ENCODE peak calls at places on chromosomes 13 and 19, in nine cellular contexts. V is ovary; F is AG09319; X is osteoblast; B is thoracic aorta; I is SK-N-SH; R is hepatocyte; Z is CD4-positive, alpha-beta T cell; W is upper lobe of right lung. L is an unnamed sample.

GRCh38 chr19:56969726-56970125 is 129.2 kb upstream of the PEG3 start:
- DNase-seq in V (peak), F (no peak), X (no peak), B (no peak), I (no peak), R (no peak), Z (no peak), W (no peak), L (no peak)

GRCh38 chr13:33388254-33388998 is 102.9 kb upstream of the STARD13 start:
- DNase-seq in V (no peak), F (no peak), X (no peak), B (no peak), I (no peak), R (peak), Z (no peak), W (no peak), L (peak)

GRCh38 chr13:45362939-45363338 is 22.0 kb upstream of the TPT1 start:
- DNase-seq in V (no peak), F (no peak), X (no peak), B (no peak), I (no peak), R (no peak), Z (no peak), W (no peak), L (no peak)

GRCh38 chr19:1451916-1452801 is 2.2 kb downstream of the APC2 start:
- DNase-seq in V (no peak), F (no peak), X (no peak), B (no peak), I (peak), R (no peak), Z (no peak), W (no peak), L (no peak)

GRCh38 chr19:19305696-19306095 is 14.6 kb downstream of the SUGP1 start:
- DNase-seq in V (no peak), F (no peak), X (peak), B (no peak), I (no peak), R (no peak), Z (no peak), W (no peak), L (no peak)

GRCh38 chr19:34173145-34173956 is 1.0 kb downstream of the LSM14A start:
- DNase-seq in V (peak), F (no peak), X (peak), B (no peak), I (peak), R (peak), Z (no peak), W (no peak), L (peak)

GRCh38 chr13:99063178-99063577 is 85.3 kb upstream of the DOCK9 start:
- DNase-seq in V (no peak), F (no peak), X (no peak), B (no peak), I (no peak), R (no peak), Z (no peak), W (no peak), L (no peak)

GRCh38 chr13:67880916-67881315 is 650.8 kb upstream of the PCDH9 start:
- DNase-seq in V (no peak), F (no peak), X (no peak), B (no peak), I (no peak), R (no peak), Z (no peak), W (no peak), L (peak)

GRCh38 chr19:51904331-51905165 is at the start of gene ZNF649:
- DNase-seq in V (peak), F (peak), X (peak), B (peak), I (peak), R (peak), Z (peak), W (peak), L (peak)

GRCh38 chr19:41161903-41162302 is 31.1 kb upstream of the CYP2S1 start:
- DNase-seq in V (no peak), F (no peak), X (no peak), B (no peak), I (no peak), R (no peak), Z (no peak), W (no peak), L (no peak)
- TF ChIP-seq CTCF in V (no peak), F (no peak), X (no peak), B (no peak), I (peak), R (no peak), Z (no peak), W (no peak), L (peak)

GRCh38 chr13:107301724-107302374 is 733.9 kb upstream of the ARGLU1 start:
- DNase-seq in V (no peak), F (no peak), X (no peak), B (no peak), I (no peak), R (no peak), Z (no peak), W (no peak), L (peak)
- TF ChIP-seq CTCF in V (no peak), F (no peak), X (no peak), B (no peak), I (peak), R (no peak), Z (no peak), W (no peak), L (no peak)

GRCh38 chr13:110637275-110637674 is 21.9 kb downstream of the NAXD start:
- DNase-seq in V (no peak), F (no peak), X (no peak), B (no peak), I (no peak), R (no peak), Z (no peak), W (no peak), L (no peak)

GRCh38 chr13:110638814-110639806 is 23.8 kb downstream of the NAXD start:
- DNase-seq in V (no peak), F (no peak), X (no peak), B (no peak), I (peak), R (no peak), Z (no peak), W (no peak), L (no peak)

GRCh38 chr13:110637747-110638146 is 22.4 kb downstream of the NAXD start:
- DNase-seq in V (no peak), F (no peak), X (no peak), B (no peak), I (peak), R (no peak), Z (no peak), W (no peak), L (no peak)

GRCh38 chr13:110636701-110637201 is 21.4 kb downstream of the NAXD start:
- DNase-seq in V (no peak), F (no peak), X (peak), B (no peak), I (no peak), R (no peak), Z (no peak), W (no peak), L (no peak)

DNA sequence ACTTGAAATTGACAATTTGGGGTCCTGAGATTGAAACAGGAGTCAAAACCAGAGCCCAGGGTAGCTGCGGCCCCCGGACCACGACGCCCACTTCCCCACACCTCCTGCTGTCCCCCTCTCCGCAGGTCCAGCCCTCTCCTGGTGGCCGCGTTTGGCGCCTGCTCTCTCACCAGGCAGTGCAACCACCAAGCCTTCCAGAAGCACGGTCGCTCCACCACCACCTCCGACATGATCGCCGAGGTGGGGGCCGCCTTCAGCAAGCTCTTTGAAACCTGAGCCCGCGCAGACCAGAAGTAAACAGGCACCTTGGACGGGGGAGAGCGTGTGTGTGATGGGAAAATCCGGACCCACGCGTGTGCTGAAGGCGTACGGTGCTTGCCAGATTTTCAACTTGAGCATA is 22.9 kb downstream of the NAXD start:
- DNase-seq in V (no peak), F (no peak), X (no peak), B (no peak), I (no peak), R (no peak), Z (no peak), W (no peak), L (no peak)
- TF ChIP-seq CTCF in V (no peak), F (no peak), X (no peak), B (no peak), I (no peak), R (no peak), Z (no peak), W (no peak), L (no peak)

DNA sequence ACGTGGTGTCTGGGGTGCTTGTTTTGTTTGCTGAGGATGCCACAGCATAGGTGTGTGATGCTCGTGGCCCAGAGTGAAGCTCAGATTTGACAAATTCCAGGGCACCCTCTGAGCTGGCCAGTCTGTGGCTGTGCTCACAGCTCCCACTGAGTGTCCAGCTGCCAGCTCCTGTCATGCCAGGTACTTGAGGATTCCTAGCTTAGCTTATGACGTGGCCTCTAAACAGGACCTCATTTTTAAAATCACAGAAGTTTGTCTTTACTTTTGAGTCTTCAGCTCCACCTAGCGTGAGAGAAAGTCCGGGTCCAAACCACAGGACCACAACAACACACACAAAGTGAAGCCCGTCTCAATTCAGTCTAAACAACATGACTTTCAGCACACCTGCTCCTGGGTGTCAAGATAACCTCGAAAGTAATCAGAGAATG is 117.3 kb downstream of the RAB20 start:
- DNase-seq in V (no peak), F (no peak), X (peak), B (no peak), I (no peak), R (no peak), Z (no peak), W (no peak), L (peak)
- TF ChIP-seq CTCF in V (peak), F (peak), X (peak), B (no peak), I (no peak), R (no peak), Z (no peak), W (peak), L (peak)

DNA sequence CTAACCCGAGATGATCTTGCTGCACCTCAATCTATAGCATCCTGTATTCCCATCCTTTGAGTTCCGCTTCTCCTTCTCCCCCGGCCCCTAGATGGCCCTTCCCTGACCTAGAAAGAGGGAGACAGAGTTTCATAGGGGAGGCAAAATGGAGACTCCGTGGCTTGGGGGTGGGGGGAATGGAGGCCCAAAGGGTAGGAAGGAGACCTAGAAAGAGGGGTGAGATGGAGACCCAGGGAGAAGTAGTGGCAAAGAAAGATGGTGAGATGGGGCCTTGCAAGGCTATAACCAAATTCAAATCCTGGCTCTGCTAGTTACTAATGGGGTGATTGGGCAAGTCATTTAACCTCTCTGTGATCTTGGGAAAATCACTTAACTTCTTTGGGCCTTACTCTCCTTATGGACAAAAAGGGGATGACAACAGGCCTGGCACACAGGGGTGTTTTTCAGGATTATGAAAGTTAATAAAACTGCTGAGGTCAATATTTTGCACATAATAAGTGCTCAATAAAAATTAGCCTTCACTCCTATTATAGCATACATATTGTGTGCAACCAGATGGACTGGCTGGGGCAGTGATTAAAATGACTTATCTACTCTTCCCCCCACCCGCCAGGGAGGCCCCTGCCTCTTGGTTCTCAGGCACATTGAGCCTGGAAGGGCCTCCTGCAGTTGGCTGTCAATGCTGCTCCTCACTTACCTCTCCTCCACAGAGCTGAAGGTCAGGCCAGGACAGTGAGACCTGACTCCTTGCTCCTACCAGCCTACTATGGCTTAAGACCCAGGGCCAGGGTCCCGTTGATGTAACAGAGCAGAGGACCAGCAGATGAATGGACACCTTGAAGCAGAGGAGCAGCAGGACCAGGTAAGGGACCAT is 623 bp downstream of the SPHK2 start:
- DNase-seq in V (peak), F (no peak), X (peak), B (no peak), I (no peak), R (peak), Z (no peak), W (no peak), L (peak)
- TF ChIP-seq CTCF in V (peak), F (no peak), X (no peak), B (peak), I (no peak), R (no peak), Z (no peak), W (no peak), L (no peak)

GRCh38 chr19:3224346-3225325 is at the start of gene CELF5:
- DNase-seq in V (peak), F (no peak), X (peak), B (no peak), I (peak), R (peak), Z (peak), W (peak), L (peak)
- TF ChIP-seq CTCF in V (peak), F (peak), X (peak), B (peak), I (peak), R (peak), Z (no peak), W (peak), L (peak)

GRCh38 chr13:27023385-27023784 is 148.2 kb downstream of the USP12 start:
- DNase-seq in V (no peak), F (no peak), X (no peak), B (no peak), I (no peak), R (no peak), Z (no peak), W (no peak), L (no peak)
- TF ChIP-seq CTCF in V (no peak), F (no peak), X (no peak), B (no peak), I (no peak), R (no peak), Z (no peak), W (no peak), L (no peak)

GRCh38 chr13:42041017-42041683 is 7.3 kb upstream of the DGKH start:
- DNase-seq in V (peak), F (no peak), X (peak), B (no peak), I (peak), R (peak), Z (peak), W (peak), L (peak)

GRCh38 chr13:42043676-42044075 is 4.8 kb upstream of the DGKH start:
- DNase-seq in V (no peak), F (no peak), X (peak), B (no peak), I (no peak), R (no peak), Z (no peak), W (no peak), L (no peak)

GRCh38 chr13:42040730-42041016 is 7.8 kb upstream of the DGKH start:
- DNase-seq in V (no peak), F (no peak), X (no peak), B (no peak), I (no peak), R (no peak), Z (no peak), W (no peak), L (no peak)

GRCh38 chr13:42039946-42040729 is 8.3 kb upstream of the DGKH start:
- DNase-seq in V (peak), F (peak), X (peak), B (peak), I (peak), R (peak), Z (peak), W (peak), L (peak)

DNA sequence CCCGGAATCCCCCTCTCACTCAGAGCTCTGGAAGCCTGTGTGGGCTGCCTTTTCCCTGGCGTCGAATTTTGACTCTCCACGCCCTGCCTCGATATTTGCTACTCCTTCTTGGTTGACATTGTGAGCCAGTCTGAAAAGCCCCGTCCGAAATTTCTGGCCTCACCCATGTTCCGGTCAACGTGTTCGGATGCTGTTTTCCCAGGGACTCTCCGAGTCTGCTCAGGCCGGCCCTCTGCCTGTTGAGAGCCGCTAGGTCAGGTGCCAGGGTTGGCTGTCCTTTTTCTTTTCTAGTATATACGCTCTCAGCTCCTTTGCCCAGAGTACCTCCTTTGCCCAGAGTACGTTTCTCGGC is 6.8 kb upstream of the DGKH start:
- DNase-seq in V (peak), F (no peak), X (peak), B (peak), I (peak), R (peak), Z (no peak), W (peak), L (peak)
- TF ChIP-seq CTCF in V (peak), F (peak), X (peak), B (peak), I (peak), R (peak), Z (no peak), W (peak), L (peak)